ENCODE peak calls at places on chromosome 5, in five cellular contexts. One of them, this sample, is unnamed.

GRCh38 chr5:38403407-38403806 is 145.0 kb downstream of the EGFLAM start:
- DNase-seq in sigmoid colon: no peak
- DNase-seq in stomach: no peak
- DNase-seq in breast epithelium: no peak
- DNase-seq in HCT116: no peak
- DNase-seq in this sample: no peak

GRCh38 chr5:89011778-89012320 is 128.9 kb upstream of the MEF2C start:
- DNase-seq in sigmoid colon: no peak
- DNase-seq in stomach: no peak
- DNase-seq in breast epithelium: no peak
- DNase-seq in HCT116: no peak
- DNase-seq in this sample: no peak

GRCh38 chr5:157143127-157143959 is 678 bp upstream of the MED7 start:
- DNase-seq in sigmoid colon: peak; percentile 67
- DNase-seq in stomach: peak; percentile 38
- DNase-seq in breast epithelium: no peak
- DNase-seq in HCT116: no peak
- DNase-seq in this sample: no peak

GRCh38 chr5:150587830-150588494 is 52.5 kb upstream of the SYNPO start:
- DNase-seq in sigmoid colon: peak; percentile 54
- DNase-seq in stomach: no peak
- DNase-seq in breast epithelium: no peak
- DNase-seq in HCT116: no peak
- DNase-seq in this sample: no peak

GRCh38 chr5:2009986-2010914 is 127.5 kb upstream of the IRX4 start:
- DNase-seq in sigmoid colon: no peak
- DNase-seq in stomach: no peak
- DNase-seq in breast epithelium: no peak
- DNase-seq in HCT116: no peak
- DNase-seq in this sample: no peak

GRCh38 chr5:138305797-138306196 is 25.8 kb downstream of the CDC25C start:
- DNase-seq in sigmoid colon: no peak
- DNase-seq in stomach: peak; percentile 32
- DNase-seq in breast epithelium: peak; percentile 62
- DNase-seq in HCT116: no peak
- DNase-seq in this sample: no peak

GRCh38 chr5:118981783-118982182 is 6.6 kb downstream of the DTWD2 start:
- DNase-seq in sigmoid colon: no peak
- DNase-seq in stomach: no peak
- DNase-seq in breast epithelium: no peak
- DNase-seq in HCT116: no peak
- DNase-seq in this sample: no peak

GRCh38 chr5:61306531-61307195 is 25.4 kb upstream of the ZSWIM6 start:
- DNase-seq in sigmoid colon: no peak
- DNase-seq in stomach: no peak
- DNase-seq in breast epithelium: no peak
- DNase-seq in HCT116: no peak
- DNase-seq in this sample: peak; percentile 25

GRCh38 chr5:81097733-81098132 is 135.4 kb upstream of the CKMT2 start:
- DNase-seq in sigmoid colon: no peak
- DNase-seq in stomach: no peak
- DNase-seq in breast epithelium: no peak
- DNase-seq in HCT116: no peak
- DNase-seq in this sample: no peak

GRCh38 chr5:87435144-87435694 is 22.5 kb upstream of the CCNH start:
- DNase-seq in sigmoid colon: no peak
- DNase-seq in stomach: no peak
- DNase-seq in breast epithelium: no peak
- DNase-seq in HCT116: no peak
- DNase-seq in this sample: no peak

GRCh38 chr5:38069360-38069759 is 189.0 kb upstream of the EGFLAM start:
- DNase-seq in sigmoid colon: no peak
- DNase-seq in stomach: no peak
- DNase-seq in breast epithelium: no peak
- DNase-seq in HCT116: no peak
- DNase-seq in this sample: no peak

GRCh38 chr5:133981714-133982113 is 13.3 kb upstream of the C5orf15 start:
- DNase-seq in sigmoid colon: no peak
- DNase-seq in stomach: no peak
- DNase-seq in breast epithelium: no peak
- DNase-seq in HCT116: no peak
- DNase-seq in this sample: no peak

GRCh38 chr5:114311943-114312342 is 49.9 kb upstream of the KCNN2 start:
- DNase-seq in sigmoid colon: no peak
- DNase-seq in stomach: no peak
- DNase-seq in breast epithelium: no peak
- DNase-seq in HCT116: no peak
- DNase-seq in this sample: no peak

GRCh38 chr5:155530046-155530445 is 516.5 kb downstream of the KIF4B start:
- DNase-seq in sigmoid colon: no peak
- DNase-seq in stomach: no peak
- DNase-seq in breast epithelium: no peak
- DNase-seq in HCT116: no peak
- DNase-seq in this sample: no peak

GRCh38 chr5:116947691-116948528 is 373.3 kb upstream of the SEMA6A start:
- DNase-seq in sigmoid colon: no peak
- DNase-seq in stomach: peak; percentile 80
- DNase-seq in breast epithelium: peak; percentile 68
- DNase-seq in HCT116: peak; percentile 80
- DNase-seq in this sample: peak; percentile 18

GRCh38 chr5:133048993-133049725 is 2.7 kb upstream of the HSPA4 start:
- DNase-seq in sigmoid colon: no peak
- DNase-seq in stomach: no peak
- DNase-seq in breast epithelium: no peak
- DNase-seq in HCT116: no peak
- DNase-seq in this sample: no peak

GRCh38 chr5:58717303-58718012 is 134.6 kb downstream of the RAB3C start:
- DNase-seq in sigmoid colon: no peak
- DNase-seq in stomach: no peak
- DNase-seq in breast epithelium: no peak
- DNase-seq in HCT116: no peak
- DNase-seq in this sample: no peak

GRCh38 chr5:81420039-81420667 is 26.2 kb upstream of the ACOT12 start:
- DNase-seq in sigmoid colon: no peak
- DNase-seq in stomach: no peak
- DNase-seq in breast epithelium: no peak
- DNase-seq in HCT116: peak; percentile 74
- DNase-seq in this sample: no peak

GRCh38 chr5:41763537-41763936 is 106.7 kb downstream of the OXCT1 start:
- DNase-seq in sigmoid colon: no peak
- DNase-seq in stomach: no peak
- DNase-seq in breast epithelium: no peak
- DNase-seq in HCT116: no peak
- DNase-seq in this sample: no peak

GRCh38 chr5:125835293-125836172 is 587.7 kb upstream of the GRAMD2B start:
- DNase-seq in sigmoid colon: peak; percentile 64
- DNase-seq in stomach: peak; percentile 48
- DNase-seq in breast epithelium: no peak
- DNase-seq in HCT116: peak; percentile 36
- DNase-seq in this sample: no peak

GRCh38 chr5:96967400-96967799 is 31.5 kb downstream of the LNPEP start:
- DNase-seq in sigmoid colon: no peak
- DNase-seq in stomach: no peak
- DNase-seq in breast epithelium: no peak
- DNase-seq in HCT116: no peak
- DNase-seq in this sample: no peak

GRCh38 chr5:143396353-143396940 is 7.0 kb downstream of the NR3C1 start:
- DNase-seq in sigmoid colon: no peak
- DNase-seq in stomach: no peak
- DNase-seq in breast epithelium: no peak
- DNase-seq in HCT116: no peak
- DNase-seq in this sample: no peak

GRCh38 chr5:171835066-171835465 is 49.4 kb downstream of the SMIM23 start:
- DNase-seq in sigmoid colon: no peak
- DNase-seq in stomach: no peak
- DNase-seq in breast epithelium: no peak
- DNase-seq in HCT116: no peak
- DNase-seq in this sample: no peak

GRCh38 chr5:67493676-67494075 is 297.1 kb upstream of the CD180 start:
- DNase-seq in sigmoid colon: no peak
- DNase-seq in stomach: peak; percentile 37
- DNase-seq in breast epithelium: no peak
- DNase-seq in HCT116: peak; percentile 3
- DNase-seq in this sample: no peak

GRCh38 chr5:99061299-99061698 is 132.5 kb upstream of the CHD1 start:
- DNase-seq in sigmoid colon: no peak
- DNase-seq in stomach: no peak
- DNase-seq in breast epithelium: no peak
- DNase-seq in HCT116: no peak
- DNase-seq in this sample: no peak

GRCh38 chr5:150114773-150115408 is 28.5 kb upstream of the CSF1R start:
- DNase-seq in sigmoid colon: no peak
- DNase-seq in stomach: peak; percentile 11
- DNase-seq in breast epithelium: peak; percentile 9
- DNase-seq in HCT116: no peak
- DNase-seq in this sample: peak; percentile 6

GRCh38 chr5:99453181-99453580 is 524.4 kb upstream of the CHD1 start:
- DNase-seq in sigmoid colon: no peak
- DNase-seq in stomach: no peak
- DNase-seq in breast epithelium: no peak
- DNase-seq in HCT116: no peak
- DNase-seq in this sample: no peak

DNA sequence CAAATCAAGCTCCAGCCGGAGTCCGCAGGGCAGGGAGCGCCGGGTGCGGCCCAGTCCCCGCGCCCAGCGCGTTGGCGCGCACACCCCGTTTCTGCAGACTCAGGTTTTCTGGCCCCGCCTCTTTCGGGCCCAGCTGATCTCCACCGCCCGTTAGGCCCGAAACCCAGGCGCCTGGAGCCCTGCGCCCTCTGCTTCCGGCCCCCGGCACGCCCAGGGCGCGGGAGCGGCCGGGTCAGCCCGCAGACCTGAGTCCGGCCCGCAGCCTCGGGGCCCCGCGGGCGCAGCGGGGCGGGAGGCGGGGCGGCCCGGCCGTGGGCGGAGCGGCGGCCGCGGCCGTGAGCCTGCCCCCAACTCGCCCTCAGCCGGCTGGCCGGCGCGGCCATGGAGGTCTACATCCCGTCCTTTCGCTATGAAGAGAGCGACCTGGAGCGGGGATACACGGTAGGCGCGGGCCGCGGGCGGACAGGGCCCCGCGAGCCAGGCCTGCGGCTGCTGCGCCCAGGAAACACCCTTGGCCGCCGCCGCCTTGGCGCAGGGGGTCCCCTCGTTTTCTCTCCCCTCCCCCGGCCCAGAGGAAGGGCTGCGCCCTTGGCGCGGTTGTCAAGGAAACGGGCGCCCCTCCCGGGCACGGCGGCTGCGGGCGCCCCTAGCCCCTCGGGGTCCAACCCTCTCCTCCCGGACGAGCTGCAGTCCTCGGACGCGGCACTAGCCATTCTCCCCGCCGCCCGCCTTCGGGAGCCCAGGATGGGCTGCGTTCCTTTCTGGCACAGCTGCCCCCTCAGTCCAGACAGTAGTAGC is at the start of gene SNX24:
- DNase-seq in sigmoid colon: peak; percentile 86
- DNase-seq in stomach: peak; percentile 86
- DNase-seq in breast epithelium: peak; percentile 72
- DNase-seq in HCT116: peak; percentile 34
- DNase-seq in this sample: peak; percentile 77
- TF ChIP-seq POLR2AphosphoS5 in sigmoid colon: peak; percentile 16
- TF ChIP-seq POLR2AphosphoS5 in stomach: no peak
- TF ChIP-seq POLR2AphosphoS5 in breast epithelium: no peak
- TF ChIP-seq POLR2AphosphoS5 in HCT116: peak; percentile 65
- TF ChIP-seq POLR2AphosphoS5 in this sample: no peak

GRCh38 chr5:997001-997474 is 11.6 kb upstream of the NKD2 start:
- DNase-seq in sigmoid colon: peak; percentile 73
- DNase-seq in stomach: no peak
- DNase-seq in breast epithelium: no peak
- DNase-seq in HCT116: no peak
- DNase-seq in this sample: no peak

GRCh38 chr5:999724-1000123 is 8.9 kb upstream of the NKD2 start:
- DNase-seq in sigmoid colon: peak; percentile 40
- DNase-seq in stomach: peak; percentile 7
- DNase-seq in breast epithelium: no peak
- DNase-seq in HCT116: no peak
- DNase-seq in this sample: no peak

GRCh38 chr5:998975-999501 is 9.6 kb upstream of the NKD2 start:
- DNase-seq in sigmoid colon: peak; percentile 74
- DNase-seq in stomach: peak; percentile 27
- DNase-seq in breast epithelium: no peak
- DNase-seq in HCT116: no peak
- DNase-seq in this sample: no peak

GRCh38 chr5:997711-998110 is 10.9 kb upstream of the NKD2 start:
- DNase-seq in sigmoid colon: peak; percentile 65
- DNase-seq in stomach: no peak
- DNase-seq in breast epithelium: no peak
- DNase-seq in HCT116: no peak
- DNase-seq in this sample: no peak

DNA sequence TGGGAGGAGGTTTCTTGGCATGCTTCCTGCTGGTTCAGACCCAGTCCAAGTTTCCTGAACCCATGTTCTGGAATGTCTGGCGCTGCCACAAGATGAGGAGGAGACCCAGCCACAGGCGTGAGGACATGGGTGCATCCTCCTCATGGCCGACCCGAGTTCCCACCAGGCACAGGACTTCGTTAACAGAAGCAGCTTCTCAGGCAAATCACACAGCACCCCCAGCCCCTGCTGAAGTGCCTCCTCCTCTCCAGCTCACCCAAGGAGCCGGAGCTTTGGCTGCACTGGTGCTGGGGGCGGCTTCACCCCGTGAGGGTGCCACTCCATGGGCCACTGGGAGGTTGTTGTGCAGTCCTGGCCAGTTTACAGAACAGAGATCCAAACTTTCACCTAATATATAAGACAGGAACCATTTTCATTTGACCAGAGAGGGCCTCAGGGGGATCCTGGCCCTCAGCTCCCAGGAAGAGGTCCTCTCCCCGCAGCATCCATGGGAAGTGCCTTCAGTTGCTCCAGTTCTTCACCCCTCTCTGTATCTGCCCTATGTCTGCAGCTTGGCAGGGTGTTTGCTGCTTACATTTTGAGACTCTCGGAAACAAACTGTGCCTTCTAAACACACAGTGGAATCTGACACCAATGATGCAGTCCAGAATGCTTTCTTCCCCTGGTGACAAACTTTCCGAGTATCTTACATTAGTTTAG is 10.2 kb upstream of the NKD2 start:
- DNase-seq in sigmoid colon: peak; percentile 61
- DNase-seq in stomach: peak; percentile 13
- DNase-seq in breast epithelium: no peak
- DNase-seq in HCT116: no peak
- DNase-seq in this sample: no peak
- TF ChIP-seq POLR2AphosphoS5 in sigmoid colon: no peak
- TF ChIP-seq POLR2AphosphoS5 in stomach: no peak
- TF ChIP-seq POLR2AphosphoS5 in breast epithelium: no peak
- TF ChIP-seq POLR2AphosphoS5 in HCT116: no peak
- TF ChIP-seq POLR2AphosphoS5 in this sample: no peak

GRCh38 chr5:32173394-32174010 is 617 bp downstream of the GOLPH3 start:
- DNase-seq in sigmoid colon: peak; percentile 88
- DNase-seq in stomach: peak; percentile 77
- DNase-seq in breast epithelium: peak; percentile 68
- DNase-seq in HCT116: no peak
- DNase-seq in this sample: peak; percentile 35
- TF ChIP-seq POLR2AphosphoS5 in sigmoid colon: peak; percentile 29
- TF ChIP-seq POLR2AphosphoS5 in stomach: no peak
- TF ChIP-seq POLR2AphosphoS5 in breast epithelium: peak; percentile 59
- TF ChIP-seq POLR2AphosphoS5 in HCT116: peak; percentile 34
- TF ChIP-seq POLR2AphosphoS5 in this sample: no peak

GRCh38 chr5:76813982-76814562 is 4.8 kb upstream of the F2RL1 start:
- DNase-seq in sigmoid colon: no peak
- DNase-seq in stomach: no peak
- DNase-seq in breast epithelium: no peak
- DNase-seq in HCT116: peak; percentile 81
- DNase-seq in this sample: no peak
- TF ChIP-seq POLR2AphosphoS5 in sigmoid colon: no peak
- TF ChIP-seq POLR2AphosphoS5 in stomach: no peak
- TF ChIP-seq POLR2AphosphoS5 in breast epithelium: no peak
- TF ChIP-seq POLR2AphosphoS5 in HCT116: no peak
- TF ChIP-seq POLR2AphosphoS5 in this sample: no peak

This sample was measured in GM12891.